ENCODE peak calls at places on chromosomes 4 and X, in six cellular contexts. V, N, K, B, M and P are unnamed samples.

GRCh38 chrX:3609800-3610199 is 103.6 kb downstream of the PRKX start:
- DNase-seq in V (no peak), N (no peak), K (no peak), B (peak; percentile 91), M (no peak), P (no peak)

GRCh38 chrX:115642895-115643530 is 82.0 kb downstream of the PLS3 start:
- DNase-seq in V (peak; percentile 79), N (peak; percentile 21), K (no peak), B (peak; percentile 67), M (no peak), P (no peak)

GRCh38 chr4:163415668-163416067 is 57.9 kb downstream of the TKTL2 start:
- DNase-seq in V (no peak), N (no peak), K (no peak), B (no peak), M (no peak), P (no peak)

GRCh38 chrX:106973433-106974149 is 26.4 kb downstream of the MORC4 start:
- DNase-seq in V (no peak), N (no peak), K (no peak), B (no peak), M (no peak), P (no peak)

GRCh38 chr4:152448038-152448437 is 87.9 kb downstream of the FBXW7 start:
- DNase-seq in V (peak; percentile 27), N (no peak), K (no peak), B (no peak), M (no peak), P (no peak)

GRCh38 chrX:134933911-134934310 is 56.9 kb upstream of the SMIM10 start:
- DNase-seq in V (no peak), N (no peak), K (no peak), B (peak; percentile 16), M (no peak), P (no peak)

GRCh38 chrX:70970482-70970999 is 39.6 kb upstream of the SLC7A3 start:
- DNase-seq in V (peak; percentile 58), N (no peak), K (no peak), B (peak; percentile 10), M (no peak), P (no peak)

GRCh38 chr4:154406022-154406835 is 85.4 kb downstream of the DCHS2 start:
- DNase-seq in V (no peak), N (no peak), K (no peak), B (no peak), M (no peak), P (no peak)

GRCh38 chr4:89055157-89056080 is 1.6 kb downstream of the FAM13A start:
- DNase-seq in V (no peak), N (no peak), K (no peak), B (no peak), M (no peak), P (no peak)

GRCh38 chr4:57191523-57192034 is 81.4 kb upstream of the IGFBP7 start:
- DNase-seq in V (no peak), N (no peak), K (no peak), B (peak; percentile 18), M (no peak), P (no peak)

GRCh38 chrX:40097492-40098263 is at the start of gene BCOR:
- DNase-seq in V (peak; percentile 87), N (peak; percentile 46), K (peak; percentile 85), B (peak; percentile 55), M (no peak), P (peak; percentile 69)

GRCh38 chr4:46994007-46994405 is 625 bp upstream of the GABRA4 start:
- DNase-seq in V (no peak), N (no peak), K (no peak), B (no peak), M (no peak), P (no peak)

GRCh38 chr4:141011799-141012377 is 121.4 kb downstream of the RNF150 start:
- DNase-seq in V (no peak), N (no peak), K (no peak), B (no peak), M (no peak), P (no peak)

GRCh38 chr4:155037031-155037430 is 171.4 kb upstream of the NPY2R start:
- DNase-seq in V (no peak), N (no peak), K (no peak), B (no peak), M (no peak), P (no peak)

GRCh38 chr4:12579172-12579571 is 905.0 kb downstream of the RAB28 start:
- DNase-seq in V (no peak), N (no peak), K (no peak), B (no peak), M (no peak), P (no peak)

GRCh38 chr4:164313899-164314298 is 440.0 kb upstream of the SMIM31 start:
- DNase-seq in V (no peak), N (no peak), K (no peak), B (no peak), M (no peak), P (no peak)

GRCh38 chr4:55947912-55948725 is 626 bp upstream of the CEP135 start:
- DNase-seq in V (no peak), N (peak; percentile 7), K (no peak), B (peak; percentile 94), M (no peak), P (no peak)

GRCh38 chr4:123977623-123978022 is 581.0 kb downstream of the SPRY1 start:
- DNase-seq in V (peak; percentile 47), N (no peak), K (no peak), B (no peak), M (no peak), P (no peak)

GRCh38 chr4:139556071-139556734 is at the start of gene SETD7:
- DNase-seq in V (peak; percentile 85), N (peak; percentile 53), K (peak; percentile 89), B (peak; percentile 83), M (peak; percentile 7), P (no peak)

GRCh38 chr4:113447695-113448265 is 313.8 kb downstream of the CAMK2D start:
- DNase-seq in V (no peak), N (no peak), K (no peak), B (no peak), M (no peak), P (no peak)

GRCh38 chrX:65034641-65035450 is 58.6 kb upstream of the ZC4H2 start:
- DNase-seq in V (peak; percentile 89), N (peak; percentile 81), K (peak; percentile 87), B (peak; percentile 53), M (peak; percentile 47), P (no peak)

GRCh38 chr4:71107732-71108131 is 114.3 kb downstream of the DCK start:
- DNase-seq in V (no peak), N (no peak), K (no peak), B (no peak), M (no peak), P (no peak)

GRCh38 chr4:114184901-114185300 is 205.5 kb upstream of the ARSJ start:
- DNase-seq in V (no peak), N (no peak), K (no peak), B (no peak), M (no peak), P (no peak)

GRCh38 chrX:15293471-15293870 is 22.0 kb downstream of the ASB11 start:
- DNase-seq in V (no peak), N (no peak), K (no peak), B (no peak), M (no peak), P (no peak)

GRCh38 chr4:169612869-169613859 is 781 bp upstream of the NEK1 start:
- DNase-seq in V (peak; percentile 87), N (peak; percentile 77), K (peak; percentile 77), B (peak; percentile 86), M (no peak), P (no peak)

GRCh38 chr4:127997534-127998388 is 32.6 kb downstream of the ABHD18 start:
- DNase-seq in V (no peak), N (no peak), K (no peak), B (peak; percentile 55), M (no peak), P (peak; percentile 12)

GRCh38 chr4:82467442-82467841 is 37.1 kb downstream of the ENOPH1 start:
- DNase-seq in V (peak; percentile 58), N (no peak), K (no peak), B (peak; percentile 23), M (no peak), P (no peak)

GRCh38 chrX:48508400-48509244 is at the start of gene PORCN:
- DNase-seq in V (peak; percentile 70), N (peak; percentile 67), K (peak; percentile 86), B (peak; percentile 56), M (peak; percentile 44), P (peak; percentile 74)

GRCh38 chr4:52713456-52713937 is 37.7 kb downstream of the ERVMER34-1 start:
- DNase-seq in V (peak; percentile 28), N (no peak), K (no peak), B (no peak), M (no peak), P (no peak)

GRCh38 chrX:36436286-36436860 is 516.8 kb downstream of the CFAP47 start:
- DNase-seq in V (peak; percentile 19), N (no peak), K (no peak), B (no peak), M (no peak), P (no peak)

GRCh38 chrX:108091878-108092291 is 307 bp downstream of the ATG4A start:
- DNase-seq in V (no peak), N (no peak), K (no peak), B (no peak), M (no peak), P (no peak)